ENCODE peak calls at places on chromosomes 7 and 10, in five cellular contexts. S is right cardiac atrium, Z is coronary artery, V is anterior cingulate cortex, J is T-helper 17 cell. E is an unnamed sample.

GRCh38 chr10:30435068-30435422 is 1.1 kb downstream of the MAP3K8 start:
- DNase-seq in S (peak), Z (peak), V (no peak), J (no peak), E (no peak)

GRCh38 chr10:70399177-70399576 is 4.8 kb upstream of the EIF4EBP2 start:
- DNase-seq in S (no peak), Z (no peak), V (no peak), J (no peak), E (no peak)

GRCh38 chr7:150446288-150446938 is 4.0 kb upstream of the GIMAP8 start:
- DNase-seq in S (no peak), Z (no peak), V (no peak), J (no peak), E (no peak)

GRCh38 chr10:91219371-91220193 is 881 bp upstream of the PCGF5 start:
- DNase-seq in S (no peak), Z (no peak), V (no peak), J (no peak), E (no peak)

GRCh38 chr10:118633801-118634200 is 38.4 kb upstream of the PRLHR start:
- DNase-seq in S (no peak), Z (no peak), V (no peak), J (no peak), E (no peak)

GRCh38 chr7:124162667-124163066 is 129.8 kb upstream of the TMEM229A start:
- DNase-seq in S (no peak), Z (no peak), V (no peak), J (no peak), E (no peak)

GRCh38 chr7:111919690-111920179 is 286.5 kb downstream of the DOCK4 start:
- DNase-seq in S (no peak), Z (no peak), V (no peak), J (no peak), E (no peak)

GRCh38 chr7:135321556-135321955 is 87.9 kb downstream of the STRA8 start:
- DNase-seq in S (no peak), Z (no peak), V (no peak), J (no peak), E (no peak)

GRCh38 chr10:5271526-5271925 is 74.9 kb downstream of the AKR1C4 start:
- DNase-seq in S (no peak), Z (no peak), V (no peak), J (no peak), E (no peak)

GRCh38 chr10:103618575-103619423 is 125.3 kb downstream of the NEURL1 start:
- DNase-seq in S (peak), Z (peak), V (peak), J (no peak), E (no peak)

GRCh38 chr10:67837519-67838314 is at the start of gene DNAJC12:
- DNase-seq in S (no peak), Z (no peak), V (no peak), J (no peak), E (peak)

GRCh38 chr10:1240341-1240775 is 184.2 kb downstream of the WDR37 start:
- DNase-seq in S (peak), Z (no peak), V (no peak), J (no peak), E (no peak)

E was measured in SK-N-MC.